ENCODE peak calls at places on chromosome 12, in seven cellular contexts. Q is neural progenitor cell, G is HCT116, M is K562, R is fibroblast of lung, A is IMR-90, N is PC-3. T is an unnamed sample.

GRCh38 chr12:131105736-131106356 is 152.1 kb downstream of the ADGRD1 start:
- DNase-seq in Q (no peak), G (no peak), M (no peak), R (no peak), A (no peak), N (no peak), T (no peak)

GRCh38 chr12:88227871-88228270 is 85.8 kb downstream of the TMTC3 start:
- DNase-seq in Q (no peak), G (no peak), M (no peak), R (no peak), A (no peak), N (no peak), T (no peak)

GRCh38 chr12:90099288-90099687 is 390.6 kb upstream of the ATP2B1 start:
- DNase-seq in Q (no peak), G (no peak), M (no peak), R (peak; percentile 53), A (peak; percentile 59), N (peak; percentile 77), T (no peak)

GRCh38 chr12:57694459-57695019 is 607 bp downstream of the OS9 start:
- DNase-seq in Q (peak; percentile 58), G (no peak), M (peak; percentile 56), R (no peak), A (no peak), N (peak; percentile 16), T (no peak)

GRCh38 chr12:121537814-121538698 is 42.8 kb downstream of the KDM2B start:
- DNase-seq in Q (peak; percentile 72), G (no peak), M (no peak), R (no peak), A (no peak), N (peak; percentile 29), T (peak; percentile 79)

GRCh38 chr12:10406725-10407124 is 2.8 kb downstream of the KLRC4 start:
- DNase-seq in Q (no peak), G (no peak), M (no peak), R (no peak), A (no peak), N (no peak), T (no peak)

GRCh38 chr12:62817556-62818271 is 117.2 kb downstream of the PPM1H start:
- DNase-seq in Q (no peak), G (no peak), M (no peak), R (peak; percentile 87), A (peak; percentile 61), N (no peak), T (no peak)

GRCh38 chr12:104747956-104748355 is 210.1 kb downstream of the SLC41A2 start:
- DNase-seq in Q (no peak), G (no peak), M (no peak), R (no peak), A (no peak), N (no peak), T (no peak)

GRCh38 chr12:47896633-47897032 is 8.2 kb downstream of the VDR start:
- DNase-seq in Q (no peak), G (no peak), M (no peak), R (no peak), A (no peak), N (peak; percentile 96), T (no peak)

GRCh38 chr12:5499566-5500325 is 67.8 kb downstream of the NTF3 start:
- DNase-seq in Q (no peak), G (no peak), M (no peak), R (peak; percentile 70), A (peak; percentile 97), N (no peak), T (no peak)

GRCh38 chr12:19546611-19547162 is 107.4 kb downstream of the AEBP2 start:
- DNase-seq in Q (no peak), G (no peak), M (no peak), R (peak; percentile 47), A (peak; percentile 54), N (no peak), T (no peak)

GRCh38 chr12:21607701-21608100 is 3.1 kb upstream of the GYS2 start:
- DNase-seq in Q (peak; percentile 10), G (peak; percentile 12), M (no peak), R (peak; percentile 16), A (peak; percentile 33), N (peak; percentile 25), T (peak; percentile 52)

GRCh38 chr12:38350342-38351181 is 34.0 kb downstream of the ALG10B start:
- DNase-seq in Q (no peak), G (no peak), M (no peak), R (no peak), A (no peak), N (no peak), T (no peak)
- H2AFZ ChIP-seq in Q (no peak overlapping the region), G (no peak overlapping the region), M (no peak overlapping the region), R (no peak overlapping the region), A (no peak overlapping the region), N (no peak overlapping the region), T (no peak overlapping the region)

GRCh38 chr12:13100610-13100881 is 2.9 kb downstream of the GSG1 start:
- DNase-seq in Q (no peak), G (no peak), M (no peak), R (no peak), A (no peak), N (no peak), T (no peak)
- H2AFZ ChIP-seq in Q (peak overlapping the region; percentile 80), G (no peak overlapping the region), M (peak overlapping the region; percentile 59), R (peak overlapping the region; percentile 14), A (peak overlapping the region; percentile 73), N (peak overlapping the region; percentile 25), T (peak overlapping the region; percentile 39)

DNA sequence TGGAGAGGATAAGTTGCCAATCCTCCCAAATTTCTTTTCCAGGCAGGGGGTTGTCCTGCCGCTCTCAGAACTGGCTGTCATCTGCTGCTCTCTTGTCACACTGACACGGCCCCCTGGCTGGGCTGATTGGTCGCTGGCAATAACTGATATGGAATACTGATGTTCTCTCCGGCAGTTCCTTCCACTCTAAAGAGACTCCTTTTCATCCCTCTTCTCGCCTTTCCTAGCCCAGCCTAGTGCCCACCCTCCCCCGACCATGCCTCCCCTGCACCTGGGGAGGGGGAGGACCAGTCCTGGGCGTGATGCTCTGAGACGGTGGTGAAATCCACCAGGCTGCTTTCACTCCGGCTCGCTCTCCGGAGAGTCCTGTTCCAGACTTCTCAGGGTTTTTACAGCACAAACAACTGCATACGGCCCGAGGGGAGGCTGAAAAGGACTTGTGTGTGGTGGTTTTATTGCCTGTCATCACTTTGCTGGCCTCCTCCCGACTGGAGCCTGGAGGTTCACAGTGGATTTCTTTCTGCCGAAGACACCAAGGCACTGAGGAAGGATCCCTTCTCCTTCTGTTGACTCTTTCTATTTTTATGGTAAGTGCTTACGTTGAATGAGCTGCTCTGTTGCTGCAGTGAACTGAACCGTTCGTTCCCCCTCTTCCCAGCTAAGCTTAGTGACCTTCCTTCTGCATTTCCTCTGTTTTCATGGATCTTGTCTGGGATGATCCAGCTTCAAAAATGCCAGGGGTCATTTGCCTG is at the start of gene ANO4:
- DNase-seq in Q (peak; percentile 39), G (no peak), M (no peak), R (peak; percentile 20), A (peak; percentile 29), N (no peak), T (no peak)
- H2AFZ ChIP-seq in Q (peak within 1 kb of the TSS; percentile 82), G (no peak within 1 kb of the TSS), M (no peak within 1 kb of the TSS), R (peak within 1 kb of the TSS; percentile 32), A (peak within 1 kb of the TSS; percentile 83), N (no peak within 1 kb of the TSS), T (no peak within 1 kb of the TSS)

GRCh38 chr12:68521848-68522502 is 88.7 kb upstream of the RAP1B start:
- DNase-seq in Q (no peak), G (no peak), M (no peak), R (peak; percentile 15), A (no peak), N (no peak), T (no peak)
- H2AFZ ChIP-seq in Q (no peak overlapping the region), G (peak overlapping the region; percentile 24), M (no peak overlapping the region), R (peak overlapping the region; percentile 49), A (no peak overlapping the region), N (peak overlapping the region; percentile 83), T (no peak overlapping the region)

GRCh38 chr12:114735011-114735410 is 51.0 kb upstream of the TBX3 start:
- DNase-seq in Q (no peak), G (no peak), M (no peak), R (no peak), A (no peak), N (no peak), T (no peak)

GRCh38 chr12:114732426-114733030 is 48.6 kb upstream of the TBX3 start:
- DNase-seq in Q (no peak), G (no peak), M (no peak), R (no peak), A (no peak), N (no peak), T (no peak)

GRCh38 chr12:114738460-114739184 is 54.6 kb upstream of the TBX3 start:
- DNase-seq in Q (no peak), G (no peak), M (no peak), R (no peak), A (no peak), N (no peak), T (no peak)

GRCh38 chr12:114733919-114734318 is 49.9 kb upstream of the TBX3 start:
- DNase-seq in Q (no peak), G (no peak), M (no peak), R (no peak), A (no peak), N (no peak), T (no peak)

DNA sequence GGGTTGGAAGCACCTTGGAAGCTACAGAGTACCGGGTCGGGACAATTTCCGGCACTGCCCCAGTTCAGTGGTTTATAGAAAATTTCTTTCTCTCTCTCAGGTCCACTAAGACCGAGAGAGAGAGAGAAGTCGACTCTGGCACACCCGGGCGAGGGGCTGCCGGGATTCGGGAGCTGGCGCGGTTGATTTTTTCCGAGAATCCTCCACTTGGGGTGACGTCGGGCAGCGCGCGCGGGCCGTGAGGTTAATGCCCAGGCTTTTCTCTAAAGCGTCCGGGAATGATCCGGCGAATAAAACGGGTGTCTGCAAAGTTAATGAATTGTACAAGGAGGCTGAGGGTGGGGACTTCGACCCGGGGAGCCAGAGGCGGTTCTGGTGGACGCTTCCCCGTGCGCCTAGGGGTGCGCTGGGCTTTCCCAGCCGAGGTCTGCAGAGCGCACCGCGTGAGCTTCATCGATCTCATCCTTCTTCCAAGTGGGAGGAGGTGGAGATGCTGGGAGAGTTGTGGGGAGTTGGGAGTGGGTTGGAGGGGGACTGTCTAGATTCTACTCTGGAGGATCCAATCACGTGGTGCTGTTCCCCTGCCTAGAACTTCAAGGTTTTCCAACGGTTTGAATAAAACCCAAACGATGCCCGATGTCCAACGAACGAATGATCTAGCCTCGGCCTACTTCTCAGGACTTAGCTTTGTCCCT is 51.9 kb upstream of the TBX3 start:
- DNase-seq in Q (peak; percentile 54), G (no peak), M (no peak), R (no peak), A (no peak), N (no peak), T (no peak)
- H2AFZ ChIP-seq in Q (peak overlapping the region; percentile 50), G (no peak overlapping the region), M (no peak overlapping the region), R (no peak overlapping the region), A (peak overlapping the region; percentile 84), N (no peak overlapping the region), T (no peak overlapping the region)

DNA sequence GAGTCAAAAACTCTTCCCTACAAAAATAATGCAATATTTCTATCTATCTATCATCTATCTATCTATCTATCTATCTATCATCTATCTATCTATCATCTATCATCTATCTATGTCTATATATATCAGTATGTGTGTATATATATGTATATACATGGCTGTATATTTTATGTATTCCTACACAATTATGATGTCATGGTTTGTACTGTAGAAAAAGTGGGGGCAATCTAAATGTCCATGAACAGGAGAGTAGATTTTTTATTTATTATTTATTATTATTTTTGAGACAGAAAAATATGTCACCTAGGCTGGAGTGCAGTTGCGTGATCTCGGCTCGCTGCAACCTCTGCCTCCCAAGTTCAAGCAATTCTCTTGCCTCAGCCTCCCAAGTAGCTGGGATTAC is 45.6 kb upstream of the BICD1 start:
- DNase-seq in Q (no peak), G (no peak), M (no peak), R (no peak), A (no peak), N (no peak), T (no peak)
- H2AFZ ChIP-seq in Q (no peak overlapping the region), G (peak overlapping the region; percentile 52), M (no peak overlapping the region), R (no peak overlapping the region), A (no peak overlapping the region), N (no peak overlapping the region), T (no peak overlapping the region)